ENCODE peak calls at places on chromosome 12, in ten cellular contexts. F is AG10803, Q is HFFc6, W is retinal pigment epithelial cell, G is esophagus squamous epithelium, N is IMR-90, D is GM13977, L is epithelial cell of esophagus, R is astrocyte, X is pancreas. I is an unnamed sample.

GRCh38 chr12:127386723-127387122 is 880.2 kb upstream of the TMEM132C start:
- DNase-seq in W (no peak), X (no peak), G (no peak), Q (no peak), D (no peak), N (no peak), F (no peak), L (no peak), R (no peak), I (no peak)

GRCh38 chr12:57093412-57094193 is 4.7 kb downstream of the NAB2 start:
- DNase-seq in Q (peak), D (peak), F (peak), N (peak), W (no peak), R (peak), G (no peak), L (peak), X (peak), I (peak)

GRCh38 chr12:110993425-110993824 is 73.0 kb upstream of the MYL2 start:
- DNase-seq in N (no peak), X (no peak), Q (no peak), R (no peak), D (no peak), W (no peak), L (no peak), F (no peak), G (no peak), I (no peak)

GRCh38 chr12:122646568-122647220 is 56.5 kb downstream of the HCAR2 start:
- DNase-seq in F (peak), G (no peak), W (no peak), D (peak), N (peak), X (no peak), Q (peak), L (peak), R (peak), I (peak)

GRCh38 chr12:21819678-21820077 is 45.2 kb upstream of the KCNJ8 start:
- DNase-seq in D (no peak), L (peak), F (peak), X (no peak), N (no peak), G (no peak), W (no peak), Q (no peak), R (no peak), I (no peak)

GRCh38 chr12:5567021-5567744 is 135.3 kb downstream of the NTF3 start:
- DNase-seq in Q (no peak), R (no peak), L (no peak), W (no peak), N (peak), D (no peak), F (no peak), G (no peak), X (no peak), I (no peak)

GRCh38 chr12:104243551-104243950 is 28.0 kb downstream of the TXNRD1 start:
- DNase-seq in Q (peak), R (peak), N (no peak), L (no peak), D (no peak), X (no peak), F (peak), G (no peak), W (no peak), I (no peak)

GRCh38 chr12:115999582-115999981 is 277.9 kb downstream of the MED13L start:
- DNase-seq in X (no peak), R (no peak), N (no peak), F (no peak), L (no peak), W (no peak), D (no peak), Q (no peak), G (no peak), I (no peak)

GRCh38 chr12:45674181-45674580 is 55.3 kb upstream of the ARID2 start:
- DNase-seq in F (no peak), L (no peak), Q (no peak), R (peak), G (no peak), W (no peak), D (no peak), N (peak), X (no peak), I (no peak)

GRCh38 chr12:15322164-15323054 is at the start of gene PTPRO:
- DNase-seq in X (peak), F (no peak), L (peak), R (peak), G (no peak), Q (no peak), D (no peak), N (no peak), W (no peak), I (no peak)

GRCh38 chr12:2291182-2291832 is 238.5 kb downstream of the CACNA1C start:
- DNase-seq in L (peak), Q (no peak), W (no peak), N (no peak), G (no peak), R (no peak), X (peak), D (peak), F (no peak), I (peak)

GRCh38 chr12:16796168-16796567 is 190.2 kb upstream of the LMO3 start:
- DNase-seq in X (no peak), R (no peak), L (peak), W (no peak), G (no peak), N (no peak), F (no peak), D (no peak), Q (no peak), I (no peak)

GRCh38 chr12:26226629-26227375 is 31.4 kb downstream of the SSPN start:
- DNase-seq in N (no peak), L (peak), R (peak), G (no peak), W (no peak), D (no peak), Q (peak), X (peak), F (peak), I (peak)

GRCh38 chr12:6818246-6819006 is 3.2 kb upstream of the GPR162 start:
- DNase-seq in L (no peak), F (no peak), X (no peak), G (no peak), N (no peak), R (no peak), D (no peak), W (no peak), Q (no peak), I (no peak)

GRCh38 chr12:124568431-124569374 is 1.3 kb upstream of the NCOR2 start:
- DNase-seq in R (peak), W (no peak), Q (peak), N (peak), D (peak), G (no peak), L (peak), F (peak), X (no peak), I (peak)
- TF ChIP-seq CTCF in R (no peak), W (peak), Q (peak), N (peak), D (peak), G (no peak), L (peak), F (peak), X (no peak), I (peak)

DNA sequence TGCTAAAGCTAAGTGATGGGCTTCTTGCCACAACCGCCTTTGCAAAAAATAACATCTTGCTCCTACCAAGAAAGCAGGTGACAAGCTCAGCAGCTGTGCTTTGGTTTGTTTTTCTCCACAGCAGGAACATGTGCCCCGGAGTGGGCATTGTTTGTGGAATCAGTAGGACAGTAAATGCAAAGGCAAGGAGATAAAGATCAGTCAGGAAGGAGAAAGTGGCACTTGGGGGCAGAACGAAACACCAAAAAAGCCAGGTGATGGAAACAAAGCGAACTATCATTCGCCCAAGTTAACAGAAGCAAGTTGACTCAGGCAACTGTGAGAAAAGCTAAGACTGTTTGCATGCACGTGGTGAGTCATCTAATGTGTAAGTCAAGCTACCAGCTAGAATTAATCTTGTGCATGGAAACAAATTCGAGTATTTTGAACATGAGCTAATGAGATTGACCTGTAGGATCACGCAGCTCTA is 165.5 kb upstream of the PLXNC1 start:
- DNase-seq in G (no peak), F (peak), N (peak), L (peak), X (no peak), D (no peak), W (peak), R (peak), Q (peak), I (no peak)
- TF ChIP-seq CTCF in G (no peak), F (no peak), N (no peak), L (no peak), X (no peak), D (no peak), W (no peak), R (no peak), Q (no peak), I (no peak)

DNA sequence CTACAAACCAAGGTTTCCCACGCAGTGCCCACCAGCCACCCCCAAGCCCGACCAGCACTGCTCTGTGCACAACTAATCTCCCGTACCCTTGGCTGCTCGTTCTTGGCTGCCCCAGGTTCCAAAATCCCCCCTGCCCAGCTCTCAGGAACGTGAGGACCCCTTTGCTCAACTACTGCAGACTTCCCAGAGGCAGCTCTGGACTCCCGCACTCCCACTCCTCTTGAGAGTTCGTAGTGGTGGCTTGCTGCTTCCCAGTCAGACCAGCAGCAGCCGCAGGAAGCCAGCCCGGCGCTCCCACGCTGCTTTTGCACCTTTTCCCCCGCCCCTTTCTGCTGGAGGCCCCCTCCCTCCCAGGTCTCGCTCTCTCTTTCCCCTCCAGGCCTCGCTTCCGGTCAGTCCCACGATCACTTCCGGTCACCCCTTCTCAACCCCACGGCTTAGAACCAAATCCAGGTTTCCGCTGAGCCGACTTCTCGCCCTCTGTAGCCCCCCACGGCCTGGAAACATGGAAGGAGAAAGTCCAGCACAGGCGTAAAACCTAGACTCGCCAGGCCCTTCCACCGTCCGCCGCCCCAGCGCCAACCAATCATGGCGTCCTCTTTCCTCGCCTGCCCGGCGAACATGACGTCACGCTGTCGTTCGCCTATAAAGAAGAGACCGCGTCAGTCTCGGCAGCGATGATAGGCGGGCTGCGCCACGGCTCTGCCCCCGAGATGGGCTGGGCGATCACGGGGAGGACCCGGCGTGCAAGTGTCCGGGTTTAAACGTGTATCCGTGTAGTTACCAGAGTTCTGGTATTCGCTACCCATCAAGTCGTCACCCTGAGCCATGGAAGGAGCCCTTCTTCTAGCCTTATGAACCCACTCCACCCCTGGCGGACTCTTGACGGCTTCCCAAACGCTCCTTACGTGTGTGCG is at the start of gene TFCP2:
- DNase-seq in F (peak), R (peak), G (peak), X (peak), Q (peak), D (peak), N (peak), W (peak), L (peak), I (peak)
- TF ChIP-seq CTCF in F (no peak), R (no peak), G (no peak), X (no peak), Q (no peak), D (no peak), N (no peak), W (no peak), L (no peak), I (no peak)

GRCh38 chr12:98002887-98003493 is 512.4 kb upstream of the TMPO start:
- DNase-seq in W (no peak), R (peak), F (peak), D (peak), Q (no peak), L (peak), X (peak), G (no peak), N (peak), I (peak)
- TF ChIP-seq CTCF in W (peak), R (peak), F (peak), D (peak), Q (peak), L (peak), X (no peak), G (peak), N (peak), I (peak)

GRCh38 chr12:27969901-27970390 is 2.6 kb downstream of the PTHLH start:
- DNase-seq in G (no peak), D (peak), L (peak), R (peak), X (peak), N (peak), F (peak), Q (peak), W (peak), I (peak)
- TF ChIP-seq CTCF in G (no peak), D (peak), L (no peak), R (no peak), X (no peak), N (peak), F (no peak), Q (no peak), W (peak), I (peak)

GRCh38 chr12:129701536-129702165 is 202.2 kb downstream of the TMEM132D start:
- DNase-seq in G (no peak), N (no peak), X (no peak), D (no peak), W (no peak), Q (no peak), L (no peak), R (no peak), F (peak), I (no peak)
- TF ChIP-seq CTCF in G (no peak), N (no peak), X (no peak), D (no peak), W (no peak), Q (no peak), L (no peak), R (no peak), F (no peak), I (no peak)

DNA sequence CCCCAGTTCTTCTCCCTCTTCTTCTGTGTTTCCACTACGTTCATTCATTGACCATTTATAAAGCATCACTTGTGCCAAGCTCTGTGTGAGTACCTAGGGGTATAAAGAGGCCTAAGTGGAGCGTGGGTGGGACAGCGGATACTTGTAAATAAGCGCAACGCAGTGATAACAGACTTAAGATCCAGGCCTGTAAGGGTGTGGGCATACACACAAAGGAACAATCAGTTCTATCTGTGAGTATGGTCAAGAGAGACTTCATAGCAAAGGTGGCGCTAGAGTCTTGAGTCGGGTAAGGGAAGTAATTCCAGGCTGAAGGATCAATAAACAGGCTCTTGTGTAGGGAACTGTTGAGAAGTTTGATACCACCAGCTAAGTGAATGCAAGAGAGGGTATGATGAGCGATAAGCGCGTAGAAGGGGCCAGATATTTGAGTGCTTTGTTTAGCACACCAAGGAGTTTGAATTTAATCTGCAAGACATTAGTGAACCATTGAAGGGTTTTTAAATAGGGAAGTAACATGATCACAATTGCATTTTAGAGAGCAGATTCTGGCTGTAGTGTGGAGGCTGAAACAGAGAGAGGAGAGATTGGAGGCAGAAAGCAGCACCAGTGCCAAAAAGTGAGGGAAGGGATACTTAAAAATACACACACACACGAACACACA is 1.0 kb upstream of the GXYLT1 start:
- DNase-seq in R (no peak), F (no peak), W (no peak), L (peak), N (peak), X (no peak), D (no peak), Q (no peak), G (no peak), I (no peak)
- TF ChIP-seq CTCF in R (no peak), F (no peak), W (peak), L (peak), N (no peak), X (no peak), D (peak), Q (no peak), G (no peak), I (no peak)

GRCh38 chr12:124442772-124443445 is 124.5 kb downstream of the NCOR2 start:
- DNase-seq in W (no peak), F (peak), G (no peak), R (peak), D (no peak), Q (no peak), X (no peak), L (no peak), N (no peak), I (no peak)

GRCh38 chr12:124445826-124446225 is 121.6 kb downstream of the NCOR2 start:
- DNase-seq in X (no peak), N (no peak), F (no peak), D (no peak), R (no peak), L (no peak), Q (no peak), W (no peak), G (no peak), I (no peak)

GRCh38 chr12:124446364-124446763 is 121.0 kb downstream of the NCOR2 start:
- DNase-seq in Q (no peak), D (no peak), X (no peak), W (no peak), N (no peak), R (no peak), G (no peak), L (no peak), F (no peak), I (no peak)

GRCh38 chr12:124443929-124444712 is 123.3 kb downstream of the NCOR2 start:
- DNase-seq in L (no peak), R (no peak), G (no peak), X (no peak), F (no peak), W (no peak), N (peak), Q (no peak), D (no peak), I (no peak)

DNA sequence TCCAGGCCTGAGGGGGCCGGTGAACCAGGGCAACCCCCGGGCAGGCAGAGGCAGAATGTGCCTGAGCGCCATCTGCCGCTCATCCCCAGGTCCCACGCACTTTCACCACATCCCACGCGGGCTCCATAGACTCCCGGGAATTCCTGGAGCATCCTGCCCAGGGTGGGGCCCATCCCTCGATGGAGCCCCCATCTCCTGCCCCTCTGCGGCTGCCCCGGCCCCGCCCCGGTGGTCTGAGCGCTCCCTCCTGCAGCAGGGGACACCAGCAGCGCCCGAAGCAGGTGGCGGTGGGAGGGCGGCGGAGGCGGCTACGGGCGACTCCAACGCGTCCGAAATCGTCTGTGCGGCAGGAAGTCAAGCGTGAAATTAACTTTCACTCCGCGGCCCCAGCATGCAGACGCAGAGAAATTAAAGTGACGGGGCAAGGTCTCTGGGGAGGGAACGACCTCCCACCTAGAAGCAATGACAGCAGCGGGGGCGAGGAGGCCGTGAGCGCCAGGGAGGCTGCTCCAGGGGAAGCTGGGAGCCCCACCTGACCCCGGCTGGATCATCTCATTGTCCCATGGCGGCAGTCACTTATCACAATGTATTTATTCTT is 122.2 kb downstream of the NCOR2 start:
- DNase-seq in L (no peak), W (no peak), F (no peak), R (no peak), G (no peak), N (no peak), Q (no peak), X (no peak), D (no peak), I (no peak)
- TF ChIP-seq CTCF in L (no peak), W (peak), F (no peak), R (no peak), G (no peak), N (no peak), Q (no peak), X (no peak), D (no peak), I (no peak)

GRCh38 chr12:108380382-108380781 is 41.3 kb upstream of the CMKLR1 start:
- DNase-seq in N (no peak), X (no peak), L (no peak), F (no peak), G (no peak), R (no peak), W (no peak), D (no peak), Q (no peak), I (no peak)
- TF ChIP-seq CTCF in N (no peak), X (no peak), L (no peak), F (no peak), G (no peak), R (no peak), W (no peak), D (no peak), Q (no peak), I (no peak)